ENCODE peak calls at places on chromosomes 7 and 10, in seven cellular contexts. One of them, this sample, is unnamed.

GRCh38 chr7:122306320-122307227 is 2.0 kb upstream of the FEZF1 start:
- DNase-seq in body of pancreas: no peak
- DNase-seq in heart right ventricle: no peak
- DNase-seq in left ventricle myocardium inferior: no peak
- DNase-seq in fibroblast of mammary gland: no peak
- DNase-seq in dorsolateral prefrontal cortex: no peak
- DNase-seq in MM.1S: peak; percentile 40
- DNase-seq in this sample: no peak

GRCh38 chr10:114151892-114152291 is 22.1 kb downstream of the CCDC186 start:
- DNase-seq in body of pancreas: no peak
- DNase-seq in heart right ventricle: no peak
- DNase-seq in left ventricle myocardium inferior: no peak
- DNase-seq in fibroblast of mammary gland: no peak
- DNase-seq in dorsolateral prefrontal cortex: no peak
- DNase-seq in MM.1S: no peak
- DNase-seq in this sample: no peak

GRCh38 chr10:122139226-122139625 is 131.9 kb upstream of the BTBD16 start:
- DNase-seq in body of pancreas: no peak
- DNase-seq in heart right ventricle: peak; percentile 81
- DNase-seq in left ventricle myocardium inferior: peak; percentile 70
- DNase-seq in fibroblast of mammary gland: no peak
- DNase-seq in dorsolateral prefrontal cortex: no peak
- DNase-seq in MM.1S: no peak
- DNase-seq in this sample: no peak

GRCh38 chr10:114822771-114823463 is 1.3 kb downstream of the FHIP2A start:
- DNase-seq in body of pancreas: no peak
- DNase-seq in heart right ventricle: no peak
- DNase-seq in left ventricle myocardium inferior: no peak
- DNase-seq in fibroblast of mammary gland: peak; percentile 62
- DNase-seq in dorsolateral prefrontal cortex: no peak
- DNase-seq in MM.1S: peak; percentile 23
- DNase-seq in this sample: peak; percentile 73

GRCh38 chr10:72756674-72757385 is 64.9 kb downstream of the MCU start:
- DNase-seq in body of pancreas: no peak
- DNase-seq in heart right ventricle: no peak
- DNase-seq in left ventricle myocardium inferior: no peak
- DNase-seq in fibroblast of mammary gland: no peak
- DNase-seq in dorsolateral prefrontal cortex: no peak
- DNase-seq in MM.1S: no peak
- DNase-seq in this sample: no peak

GRCh38 chr10:74925716-74926115 is 99.3 kb downstream of the KAT6B start:
- DNase-seq in body of pancreas: no peak
- DNase-seq in heart right ventricle: no peak
- DNase-seq in left ventricle myocardium inferior: no peak
- DNase-seq in fibroblast of mammary gland: no peak
- DNase-seq in dorsolateral prefrontal cortex: no peak
- DNase-seq in MM.1S: no peak
- DNase-seq in this sample: no peak

GRCh38 chr7:155344618-155345433 is 47.1 kb downstream of the INSIG1 start:
- DNase-seq in body of pancreas: peak; percentile 77
- DNase-seq in heart right ventricle: peak; percentile 65
- DNase-seq in left ventricle myocardium inferior: peak; percentile 71
- DNase-seq in fibroblast of mammary gland: peak; percentile 66
- DNase-seq in dorsolateral prefrontal cortex: peak; percentile 70
- DNase-seq in MM.1S: peak; percentile 72
- DNase-seq in this sample: peak; percentile 23

GRCh38 chr10:70255329-70256299 is 22.4 kb upstream of the PPA1 start:
- DNase-seq in body of pancreas: no peak
- DNase-seq in heart right ventricle: no peak
- DNase-seq in left ventricle myocardium inferior: no peak
- DNase-seq in fibroblast of mammary gland: peak; percentile 33
- DNase-seq in dorsolateral prefrontal cortex: no peak
- DNase-seq in MM.1S: no peak
- DNase-seq in this sample: no peak

GRCh38 chr10:13162013-13162364 is 631 bp downstream of the MCM10 start:
- DNase-seq in body of pancreas: no peak
- DNase-seq in heart right ventricle: no peak
- DNase-seq in left ventricle myocardium inferior: no peak
- DNase-seq in fibroblast of mammary gland: no peak
- DNase-seq in dorsolateral prefrontal cortex: no peak
- DNase-seq in MM.1S: peak; percentile 10
- DNase-seq in this sample: no peak

GRCh38 chr7:69412331-69413146 is 185.7 kb upstream of the AUTS2 start:
- DNase-seq in body of pancreas: peak; percentile 13
- DNase-seq in heart right ventricle: peak; percentile 52
- DNase-seq in left ventricle myocardium inferior: peak; percentile 20
- DNase-seq in fibroblast of mammary gland: peak; percentile 51
- DNase-seq in dorsolateral prefrontal cortex: no peak
- DNase-seq in MM.1S: no peak
- DNase-seq in this sample: no peak

GRCh38 chr10:96422525-96422924 is 63.7 kb upstream of the OPALIN start:
- DNase-seq in body of pancreas: no peak
- DNase-seq in heart right ventricle: no peak
- DNase-seq in left ventricle myocardium inferior: no peak
- DNase-seq in fibroblast of mammary gland: no peak
- DNase-seq in dorsolateral prefrontal cortex: no peak
- DNase-seq in MM.1S: no peak
- DNase-seq in this sample: no peak

GRCh38 chr10:132257271-132257670 is 50.5 kb downstream of the STK32C start:
- DNase-seq in body of pancreas: no peak
- DNase-seq in heart right ventricle: no peak
- DNase-seq in left ventricle myocardium inferior: no peak
- DNase-seq in fibroblast of mammary gland: peak; percentile 70
- DNase-seq in dorsolateral prefrontal cortex: no peak
- DNase-seq in MM.1S: no peak
- DNase-seq in this sample: no peak

GRCh38 chr7:26284995-26285632 is 6.5 kb upstream of the SNX10 start:
- DNase-seq in body of pancreas: no peak
- DNase-seq in heart right ventricle: no peak
- DNase-seq in left ventricle myocardium inferior: no peak
- DNase-seq in fibroblast of mammary gland: no peak
- DNase-seq in dorsolateral prefrontal cortex: no peak
- DNase-seq in MM.1S: no peak
- DNase-seq in this sample: no peak

GRCh38 chr10:33117816-33118215 is 159.8 kb upstream of the ITGB1 start:
- DNase-seq in body of pancreas: no peak
- DNase-seq in heart right ventricle: no peak
- DNase-seq in left ventricle myocardium inferior: no peak
- DNase-seq in fibroblast of mammary gland: no peak
- DNase-seq in dorsolateral prefrontal cortex: no peak
- DNase-seq in MM.1S: no peak
- DNase-seq in this sample: no peak

GRCh38 chr10:22690614-22691431 is 23.6 kb downstream of the PIP4K2A start:
- DNase-seq in body of pancreas: no peak
- DNase-seq in heart right ventricle: no peak
- DNase-seq in left ventricle myocardium inferior: no peak
- DNase-seq in fibroblast of mammary gland: peak; percentile 62
- DNase-seq in dorsolateral prefrontal cortex: no peak
- DNase-seq in MM.1S: no peak
- DNase-seq in this sample: no peak

GRCh38 chr7:25862254-25862992 is 289.6 kb upstream of the NFE2L3 start:
- DNase-seq in body of pancreas: peak; percentile 83
- DNase-seq in heart right ventricle: peak; percentile 78
- DNase-seq in left ventricle myocardium inferior: peak; percentile 76
- DNase-seq in fibroblast of mammary gland: peak; percentile 100
- DNase-seq in dorsolateral prefrontal cortex: no peak
- DNase-seq in MM.1S: peak; percentile 100
- DNase-seq in this sample: peak; percentile 100

GRCh38 chr7:21617916-21618390 is 75.1 kb downstream of the DNAH11 start:
- DNase-seq in body of pancreas: peak; percentile 73
- DNase-seq in heart right ventricle: peak; percentile 51
- DNase-seq in left ventricle myocardium inferior: peak; percentile 56
- DNase-seq in fibroblast of mammary gland: peak; percentile 74
- DNase-seq in dorsolateral prefrontal cortex: no peak
- DNase-seq in MM.1S: no peak
- DNase-seq in this sample: peak; percentile 83

GRCh38 chr10:103040424-103040823 is 122.3 kb downstream of the CNNM2 start:
- DNase-seq in body of pancreas: no peak
- DNase-seq in heart right ventricle: no peak
- DNase-seq in left ventricle myocardium inferior: no peak
- DNase-seq in fibroblast of mammary gland: peak; percentile 27
- DNase-seq in dorsolateral prefrontal cortex: no peak
- DNase-seq in MM.1S: no peak
- DNase-seq in this sample: no peak

GRCh38 chr10:124743188-124744046 is 761 bp downstream of the FAM53B start:
- DNase-seq in body of pancreas: peak; percentile 30
- DNase-seq in heart right ventricle: no peak
- DNase-seq in left ventricle myocardium inferior: no peak
- DNase-seq in fibroblast of mammary gland: no peak
- DNase-seq in dorsolateral prefrontal cortex: no peak
- DNase-seq in MM.1S: peak; percentile 40
- DNase-seq in this sample: no peak

GRCh38 chr7:37784015-37784414 is 64.4 kb upstream of the NME8 start:
- DNase-seq in body of pancreas: no peak
- DNase-seq in heart right ventricle: no peak
- DNase-seq in left ventricle myocardium inferior: no peak
- DNase-seq in fibroblast of mammary gland: no peak
- DNase-seq in dorsolateral prefrontal cortex: no peak
- DNase-seq in MM.1S: no peak
- DNase-seq in this sample: no peak

GRCh38 chr10:112177247-112177646 is 6.3 kb downstream of the GPAM start:
- DNase-seq in body of pancreas: no peak
- DNase-seq in heart right ventricle: no peak
- DNase-seq in left ventricle myocardium inferior: no peak
- DNase-seq in fibroblast of mammary gland: no peak
- DNase-seq in dorsolateral prefrontal cortex: no peak
- DNase-seq in MM.1S: no peak
- DNase-seq in this sample: no peak

GRCh38 chr10:54800677-54801480 is at the start of gene PCDH15:
- DNase-seq in body of pancreas: peak; percentile 12
- DNase-seq in heart right ventricle: peak; percentile 24
- DNase-seq in left ventricle myocardium inferior: no peak
- DNase-seq in fibroblast of mammary gland: peak; percentile 31
- DNase-seq in dorsolateral prefrontal cortex: no peak
- DNase-seq in MM.1S: peak; percentile 88
- DNase-seq in this sample: peak; percentile 27
- TF ChIP-seq CTCF in body of pancreas: no peak
- TF ChIP-seq CTCF in heart right ventricle: peak; percentile 61
- TF ChIP-seq CTCF in left ventricle myocardium inferior: peak; percentile 55
- TF ChIP-seq CTCF in fibroblast of mammary gland: peak; percentile 38
- TF ChIP-seq CTCF in dorsolateral prefrontal cortex: peak; percentile 35
- TF ChIP-seq CTCF in MM.1S: peak; percentile 65
- TF ChIP-seq CTCF in this sample: peak; percentile 88

DNA sequence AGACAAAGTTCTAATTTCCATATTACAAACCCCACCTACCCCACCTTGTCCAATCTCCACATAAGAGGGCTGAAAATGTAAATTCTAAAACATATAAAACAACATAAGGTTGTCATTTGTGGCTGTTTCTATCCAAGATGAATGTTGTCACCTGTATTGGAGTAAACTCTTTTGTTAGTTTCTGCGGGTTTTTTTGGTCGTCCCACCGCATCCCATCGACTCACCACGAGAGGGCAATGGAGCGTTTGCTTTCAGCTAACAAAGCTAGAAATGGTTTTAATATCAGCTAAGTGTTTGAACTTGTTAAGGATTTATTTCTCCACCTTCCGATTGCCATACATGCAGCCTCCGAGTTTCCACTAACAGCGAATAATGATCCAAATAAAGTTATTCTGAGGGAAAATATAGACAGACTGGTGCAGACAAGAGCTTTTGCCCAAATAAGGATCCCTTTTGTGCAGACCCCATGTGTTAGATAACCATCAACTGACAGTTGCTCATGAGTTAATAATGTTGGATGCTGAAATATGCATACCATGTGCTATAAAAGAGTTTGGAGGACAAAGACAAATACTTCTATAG is 137.2 kb downstream of the ARID5B start:
- DNase-seq in body of pancreas: peak; percentile 71
- DNase-seq in heart right ventricle: peak; percentile 86
- DNase-seq in left ventricle myocardium inferior: peak; percentile 68
- DNase-seq in fibroblast of mammary gland: peak; percentile 81
- DNase-seq in dorsolateral prefrontal cortex: peak; percentile 40
- DNase-seq in MM.1S: peak; percentile 83
- DNase-seq in this sample: peak; percentile 58
- H3K4me3 ChIP-seq in body of pancreas: no peak overlapping the region
- H3K4me3 ChIP-seq in heart right ventricle: no peak overlapping the region
- H3K4me3 ChIP-seq in left ventricle myocardium inferior: peak overlapping the region; percentile 53
- H3K4me3 ChIP-seq in fibroblast of mammary gland: no peak overlapping the region
- H3K4me3 ChIP-seq in dorsolateral prefrontal cortex: peak overlapping the region; percentile 43
- H3K4me3 ChIP-seq in MM.1S: no peak overlapping the region
- H3K4me3 ChIP-seq in this sample: no peak overlapping the region

GRCh38 chr7:46286346-46286745 is 365.3 kb upstream of the IGFBP3 start:
- DNase-seq in body of pancreas: no peak
- DNase-seq in heart right ventricle: no peak
- DNase-seq in left ventricle myocardium inferior: no peak
- DNase-seq in fibroblast of mammary gland: no peak
- DNase-seq in dorsolateral prefrontal cortex: no peak
- DNase-seq in MM.1S: no peak
- DNase-seq in this sample: no peak
- TF ChIP-seq CTCF in body of pancreas: no peak
- TF ChIP-seq CTCF in heart right ventricle: no peak
- TF ChIP-seq CTCF in left ventricle myocardium inferior: no peak
- TF ChIP-seq CTCF in fibroblast of mammary gland: no peak
- TF ChIP-seq CTCF in dorsolateral prefrontal cortex: no peak
- TF ChIP-seq CTCF in MM.1S: no peak
- TF ChIP-seq CTCF in this sample: no peak

GRCh38 chr7:229184-229964 is 37.0 kb downstream of the FAM20C start:
- DNase-seq in body of pancreas: peak; percentile 43
- DNase-seq in heart right ventricle: peak; percentile 73
- DNase-seq in left ventricle myocardium inferior: peak; percentile 75
- DNase-seq in fibroblast of mammary gland: peak; percentile 96
- DNase-seq in dorsolateral prefrontal cortex: peak; percentile 55
- DNase-seq in MM.1S: no peak
- DNase-seq in this sample: no peak
- H3K4me3 ChIP-seq in body of pancreas: no peak overlapping the region
- H3K4me3 ChIP-seq in heart right ventricle: no peak overlapping the region
- H3K4me3 ChIP-seq in left ventricle myocardium inferior: no peak overlapping the region
- H3K4me3 ChIP-seq in fibroblast of mammary gland: no peak overlapping the region
- H3K4me3 ChIP-seq in dorsolateral prefrontal cortex: peak overlapping the region; percentile 41
- H3K4me3 ChIP-seq in MM.1S: no peak overlapping the region
- H3K4me3 ChIP-seq in this sample: no peak overlapping the region

GRCh38 chr10:26310361-26310760 is 93.8 kb downstream of the GAD2 start:
- DNase-seq in body of pancreas: no peak
- DNase-seq in heart right ventricle: no peak
- DNase-seq in left ventricle myocardium inferior: no peak
- DNase-seq in fibroblast of mammary gland: no peak
- DNase-seq in dorsolateral prefrontal cortex: no peak
- DNase-seq in MM.1S: no peak
- DNase-seq in this sample: no peak

GRCh38 chr10:26311383-26311940 is 94.9 kb downstream of the GAD2 start:
- DNase-seq in body of pancreas: no peak
- DNase-seq in heart right ventricle: no peak
- DNase-seq in left ventricle myocardium inferior: no peak
- DNase-seq in fibroblast of mammary gland: no peak
- DNase-seq in dorsolateral prefrontal cortex: no peak
- DNase-seq in MM.1S: no peak
- DNase-seq in this sample: no peak
- TF ChIP-seq CTCF in body of pancreas: no peak
- TF ChIP-seq CTCF in heart right ventricle: no peak
- TF ChIP-seq CTCF in left ventricle myocardium inferior: no peak
- TF ChIP-seq CTCF in fibroblast of mammary gland: no peak
- TF ChIP-seq CTCF in dorsolateral prefrontal cortex: no peak
- TF ChIP-seq CTCF in MM.1S: no peak
- TF ChIP-seq CTCF in this sample: no peak

This sample was measured in LNCaP clone FGC.